ENCODE peak calls at places on chromosomes 12 and 14, in five cellular contexts. One of them, this sample, is unnamed.

GRCh38 chr14:91058017-91058675 is 2.3 kb downstream of the RPS6KA5 start:
- DNase-seq in CD8-positive, alpha-beta T cell: no peak
- DNase-seq in GM12892: no peak
- DNase-seq in fibroblast of pulmonary artery: no peak
- DNase-seq in WTC11: no peak
- DNase-seq in this sample: no peak

GRCh38 chr12:117921922-117922777 is 46.6 kb downstream of the KSR2 start:
- DNase-seq in GM12892: no peak
- DNase-seq in fibroblast of pulmonary artery: no peak
- DNase-seq in CD8-positive, alpha-beta T cell: no peak
- DNase-seq in WTC11: no peak
- DNase-seq in this sample: no peak

GRCh38 chr14:44162197-44162596 is 344.9 kb downstream of the FSCB start:
- DNase-seq in fibroblast of pulmonary artery: no peak
- DNase-seq in WTC11: no peak
- DNase-seq in GM12892: no peak
- DNase-seq in CD8-positive, alpha-beta T cell: no peak
- DNase-seq in this sample: no peak

GRCh38 chr12:51855586-51856428 is 7.3 kb upstream of the FIGNL2 start:
- DNase-seq in fibroblast of pulmonary artery: peak
- DNase-seq in CD8-positive, alpha-beta T cell: no peak
- DNase-seq in WTC11: peak
- DNase-seq in GM12892: no peak
- DNase-seq in this sample: no peak

GRCh38 chr12:89892426-89892825 is 183.8 kb upstream of the ATP2B1 start:
- DNase-seq in WTC11: no peak
- DNase-seq in GM12892: no peak
- DNase-seq in fibroblast of pulmonary artery: no peak
- DNase-seq in CD8-positive, alpha-beta T cell: no peak
- DNase-seq in this sample: no peak

GRCh38 chr12:64894827-64895475 is 70.5 kb downstream of the TBC1D30 start:
- DNase-seq in fibroblast of pulmonary artery: no peak
- DNase-seq in GM12892: no peak
- DNase-seq in WTC11: no peak
- DNase-seq in CD8-positive, alpha-beta T cell: no peak
- DNase-seq in this sample: no peak

GRCh38 chr14:80356413-80356812 is 145.1 kb upstream of the DIO2 start:
- DNase-seq in CD8-positive, alpha-beta T cell: no peak
- DNase-seq in fibroblast of pulmonary artery: peak
- DNase-seq in GM12892: no peak
- DNase-seq in WTC11: peak
- DNase-seq in this sample: no peak

GRCh38 chr12:106429636-106430035 is 72.1 kb downstream of the POLR3B start:
- DNase-seq in WTC11: no peak
- DNase-seq in CD8-positive, alpha-beta T cell: no peak
- DNase-seq in GM12892: no peak
- DNase-seq in fibroblast of pulmonary artery: peak
- DNase-seq in this sample: no peak

GRCh38 chr12:55842681-55843429 is at the start of gene MMP19:
- DNase-seq in GM12892: no peak
- DNase-seq in WTC11: no peak
- DNase-seq in fibroblast of pulmonary artery: peak
- DNase-seq in CD8-positive, alpha-beta T cell: no peak
- DNase-seq in this sample: no peak

GRCh38 chr14:31934767-31935266 is 142.3 kb upstream of the ARHGAP5 start:
- DNase-seq in fibroblast of pulmonary artery: peak
- DNase-seq in CD8-positive, alpha-beta T cell: no peak
- DNase-seq in WTC11: peak
- DNase-seq in GM12892: no peak
- DNase-seq in this sample: no peak

GRCh38 chr12:75476076-75476475 is 4.5 kb upstream of the GLIPR1 start:
- DNase-seq in GM12892: no peak
- DNase-seq in CD8-positive, alpha-beta T cell: no peak
- DNase-seq in fibroblast of pulmonary artery: no peak
- DNase-seq in WTC11: no peak
- DNase-seq in this sample: no peak

This sample was measured in GM19239.